ENCODE peak calls at places on chromosomes 16 and 17, in six cellular contexts. G is K562, M is HepG2, O is upper lobe of left lung, W is GM12878, Q is HCT116. L is an unnamed sample.

GRCh38 chr17:63447688-63448005 is 1.5 kb upstream of the CYB561 start:
- ATAC-seq in G (peak), M (no peak), O (no peak), W (no peak), Q (no peak), L (no peak)

GRCh38 chr16:57675752-57676623 is 7.9 kb downstream of the ADGRG3 start:
- ATAC-seq in G (peak), M (no peak), O (no peak), W (no peak), Q (no peak), L (no peak)

GRCh38 chr16:49350265-49351103 is 23.1 kb upstream of the C16orf78 start:
- ATAC-seq in G (peak), M (peak), O (peak), W (peak), Q (peak), L (no peak)

GRCh38 chr16:86403056-86403455 is 107.3 kb upstream of the FOXF1 start:
- ATAC-seq in G (no peak), M (no peak), O (no peak), W (no peak), Q (no peak), L (no peak)

GRCh38 chr17:78789149-78789662 is 7.1 kb upstream of the CYTH1 start:
- ATAC-seq in G (no peak), M (no peak), O (peak), W (no peak), Q (no peak), L (peak)

GRCh38 chr17:55334285-55334684 is 69.5 kb downstream of the HLF start:
- ATAC-seq in G (no peak), M (no peak), O (no peak), W (no peak), Q (no peak), L (no peak)

GRCh38 chr17:6019959-6020358 is 50.2 kb upstream of the WSCD1 start:
- ATAC-seq in G (no peak), M (no peak), O (no peak), W (no peak), Q (no peak), L (no peak)

GRCh38 chr17:4536742-4537411 is 18.3 kb downstream of the MYBBP1A start:
- ATAC-seq in G (peak), M (no peak), O (peak), W (no peak), Q (no peak), L (peak)

GRCh38 chr17:81031571-81032550 is 3.1 kb upstream of the BAIAP2 start:
- ATAC-seq in G (no peak), M (no peak), O (no peak), W (no peak), Q (no peak), L (no peak)

GRCh38 chr16:46899443-46900143 is 15.4 kb downstream of the GPT2 start:
- ATAC-seq in G (no peak), M (no peak), O (peak), W (no peak), Q (no peak), L (peak)

GRCh38 chr17:62707425-62707739 is 79.9 kb downstream of the MRC2 start:
- ATAC-seq in G (no peak), M (no peak), O (no peak), W (no peak), Q (no peak), L (no peak)

GRCh38 chr17:8695241-8695640 is 49.4 kb downstream of the CCDC42 start:
- ATAC-seq in G (no peak), M (no peak), O (no peak), W (no peak), Q (no peak), L (no peak)

GRCh38 chr17:81233316-81233715 is 5.5 kb downstream of the TEPSIN start:
- ATAC-seq in G (no peak), M (no peak), O (no peak), W (no peak), Q (no peak), L (no peak)

GRCh38 chr16:2250652-2251280 is 621 bp downstream of the ECI1 start:
- ATAC-seq in G (no peak), M (no peak), O (no peak), W (no peak), Q (peak), L (no peak)

GRCh38 chr17:78759969-78760352 is 22.1 kb downstream of the CYTH1 start:
- ATAC-seq in G (no peak), M (no peak), O (no peak), W (peak), Q (no peak), L (no peak)

GRCh38 chr16:85360323-85361277 is 248.3 kb upstream of the CIBAR2 start:
- ATAC-seq in G (no peak), M (no peak), O (no peak), W (peak), Q (no peak), L (no peak)

GRCh38 chr17:17420035-17420434 is 56.8 kb upstream of the MED9 start:
- ATAC-seq in G (no peak), M (no peak), O (peak), W (no peak), Q (no peak), L (peak)

GRCh38 chr16:20311548-20311947 is 15.8 kb downstream of the GP2 start:
- ATAC-seq in G (no peak), M (no peak), O (no peak), W (no peak), Q (no peak), L (no peak)

GRCh38 chr16:20314575-20314974 is 12.7 kb downstream of the GP2 start:
- ATAC-seq in G (no peak), M (no peak), O (no peak), W (no peak), Q (no peak), L (no peak)

GRCh38 chr16:20315764-20316163 is 11.5 kb downstream of the GP2 start:
- ATAC-seq in G (no peak), M (no peak), O (no peak), W (no peak), Q (no peak), L (no peak)

GRCh38 chr16:20316715-20317114 is 10.6 kb downstream of the GP2 start:
- ATAC-seq in G (no peak), M (no peak), O (no peak), W (no peak), Q (no peak), L (no peak)

DNA sequence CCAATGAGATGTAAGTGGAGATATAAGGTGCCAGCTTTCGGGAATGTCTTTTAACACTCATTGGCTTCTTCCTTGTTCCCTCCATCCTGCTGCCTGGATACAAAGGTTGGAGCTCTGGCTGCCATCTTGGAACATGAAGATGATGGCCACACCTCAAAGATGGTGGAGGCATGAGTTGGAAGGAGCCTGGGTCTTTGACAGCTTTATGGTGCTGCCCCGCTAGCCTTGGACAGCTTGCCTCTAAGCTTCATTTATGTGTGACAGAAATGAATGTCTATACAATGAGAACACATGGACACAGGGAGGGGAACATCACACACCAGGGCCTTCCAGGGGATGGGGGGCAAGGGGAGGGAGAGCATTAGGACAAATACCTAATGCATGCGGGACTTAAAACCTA is 13.6 kb downstream of the GP2 start:
- ATAC-seq in G (no peak), M (no peak), O (no peak), W (no peak), Q (no peak), L (no peak)
- TF ChIP-seq POLR2A in G (no peak), M (no peak), O (no peak), W (no peak), Q (no peak), L (no peak)

GRCh38 chr17:42674755-42675347 is 1.9 kb downstream of the PLEKHH3 start:
- ATAC-seq in G (no peak), M (no peak), O (no peak), W (no peak), Q (no peak), L (no peak)

GRCh38 chr17:42675984-42676423 is 790 bp downstream of the PLEKHH3 start:
- ATAC-seq in G (peak), M (peak), O (no peak), W (no peak), Q (no peak), L (peak)

GRCh38 chr17:42673266-42673884 is 3.4 kb downstream of the PLEKHH3 start:
- ATAC-seq in G (no peak), M (no peak), O (no peak), W (no peak), Q (no peak), L (no peak)

GRCh38 chr17:42675348-42675983 is 1.3 kb downstream of the PLEKHH3 start:
- ATAC-seq in G (no peak), M (no peak), O (no peak), W (no peak), Q (no peak), L (no peak)

GRCh38 chr17:42673885-42674754 is 2.7 kb downstream of the PLEKHH3 start:
- ATAC-seq in G (peak), M (peak), O (peak), W (peak), Q (peak), L (no peak)
- TF ChIP-seq POLR2AphosphoS5 in G (no peak), M (no peak), O (no peak), W (no peak), Q (no peak), L (no peak)

GRCh38 chr17:75261336-75262111 is at the start of the genes GGA3 and MRPS7:
- ATAC-seq in G (peak), M (peak), O (peak), W (peak), Q (peak), L (peak)
- TF ChIP-seq POLR2A in G (peak), M (peak), O (peak), W (peak), Q (no peak), L (peak)

GRCh38 chr17:45894022-45894784 is at the start of gene MAPT:
- ATAC-seq in G (peak), M (peak), O (peak), W (peak), Q (peak), L (peak)

GRCh38 chr17:45895304-45895968 is 1.1 kb downstream of the MAPT start:
- ATAC-seq in G (no peak), M (peak), O (no peak), W (no peak), Q (no peak), L (no peak)

GRCh38 chr17:45900136-45900535 is 5.8 kb downstream of the MAPT start:
- ATAC-seq in G (no peak), M (no peak), O (no peak), W (no peak), Q (no peak), L (no peak)

GRCh38 chr17:45895969-45896793 is 1.8 kb downstream of the MAPT start:
- ATAC-seq in G (no peak), M (no peak), O (no peak), W (no peak), Q (no peak), L (no peak)

DNA sequence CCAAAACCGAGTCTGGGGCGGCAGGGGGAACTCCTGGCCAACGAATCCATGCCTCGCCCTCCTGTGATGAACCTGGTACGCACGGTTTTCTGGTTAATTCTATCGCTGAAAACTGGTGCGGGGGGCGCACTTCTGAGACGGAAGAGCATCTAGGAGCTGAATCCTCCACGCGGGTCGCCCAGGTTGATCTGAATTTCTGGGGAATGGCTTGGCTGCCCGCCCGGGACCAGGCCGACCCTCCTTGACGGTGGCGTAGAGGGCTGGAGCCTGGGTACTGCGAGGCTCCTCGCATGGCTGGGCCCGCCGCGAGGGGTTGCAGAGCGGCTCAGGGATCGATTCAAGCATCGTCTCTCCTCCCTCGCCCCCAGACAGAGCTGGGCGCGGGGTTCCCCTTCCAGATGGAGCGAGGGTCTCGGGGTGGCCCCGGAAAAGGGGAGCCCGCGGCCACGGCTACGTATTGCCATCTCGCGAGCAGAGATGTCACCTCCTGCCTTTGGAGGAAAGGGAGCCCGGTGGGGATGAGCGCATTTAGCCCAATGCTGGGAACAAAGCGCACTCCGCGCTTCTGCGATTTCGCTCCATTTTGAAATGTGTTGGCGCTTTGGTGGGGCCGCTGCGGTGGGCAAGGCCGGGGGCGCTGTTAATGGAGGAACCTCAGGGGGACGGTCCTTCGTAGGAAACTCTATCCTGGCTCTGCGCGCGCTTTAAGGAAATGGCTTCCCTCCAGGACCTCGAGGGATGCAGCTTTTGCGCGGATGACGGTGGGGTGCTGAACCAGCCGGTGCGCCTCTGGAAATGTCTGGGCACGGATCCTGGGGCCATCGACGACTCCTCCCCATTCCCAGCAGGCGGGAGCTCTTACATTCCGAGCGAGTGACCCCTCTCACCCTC is 2.7 kb downstream of the MAPT start:
- ATAC-seq in G (no peak), M (no peak), O (no peak), W (no peak), Q (no peak), L (no peak)
- TF ChIP-seq POLR2AphosphoS5 in G (no peak), M (no peak), O (no peak), W (no peak), Q (no peak), L (no peak)

L was measured in gastroesophageal sphincter.